ENCODE peak calls at places on chromosomes 5 and 9, in eight cellular contexts. H is astrocyte of the spinal cord; J is fibroblast of pulmonary artery; U is DMS153; F is central memory CD4-positive, alpha-beta T cell; X is GM23338; A is HepG2; L is coronary artery. V is an unnamed sample.

GRCh38 chr5:107248065-107248695 is 422.6 kb downstream of the EFNA5 start:
- DNase-seq in J (peak), U (peak), A (no peak), H (peak), L (no peak), X (peak), F (no peak), V (peak)

GRCh38 chr5:179773686-179774040 is 20.1 kb upstream of the LTC4S start:
- DNase-seq in H (no peak), F (no peak), X (no peak), A (no peak), L (no peak), U (no peak), J (no peak), V (no peak)

GRCh38 chr9:126471084-126471611 is 142.6 kb upstream of the LMX1B start:
- DNase-seq in J (peak), X (no peak), F (peak), U (no peak), H (peak), A (no peak), L (no peak), V (no peak)

GRCh38 chr5:136200130-136200529 is 7.2 kb upstream of the SMIM32 start:
- DNase-seq in L (peak), F (no peak), A (no peak), U (no peak), H (no peak), J (no peak), X (no peak), V (no peak)

GRCh38 chr5:107393846-107394245 is 276.9 kb downstream of the EFNA5 start:
- DNase-seq in A (no peak), U (no peak), J (no peak), X (no peak), L (no peak), F (no peak), H (no peak), V (no peak)

GRCh38 chr5:145681686-145682085 is 153.5 kb downstream of the PRELID2 start:
- DNase-seq in U (peak), F (no peak), H (peak), A (peak), L (no peak), J (peak), X (peak), V (peak)

GRCh38 chr5:43042176-43042625 is 2.1 kb upstream of the ANXA2R start:
- DNase-seq in F (peak), L (peak), U (peak), H (peak), X (peak), A (peak), J (peak), V (peak)

GRCh38 chr9:33445941-33446506 is 1.4 kb downstream of the AQP3 start:
- DNase-seq in F (no peak), L (no peak), H (no peak), X (no peak), J (no peak), U (no peak), A (no peak), V (no peak)

GRCh38 chr9:69572611-69573010 is 99.6 kb downstream of the APBA1 start:
- DNase-seq in A (no peak), U (no peak), J (peak), F (no peak), H (no peak), L (no peak), X (no peak), V (no peak)

GRCh38 chr9:109953813-109954489 is 174.0 kb downstream of the PALM2AKAP2 start:
- DNase-seq in X (peak), U (no peak), F (no peak), A (no peak), H (no peak), J (no peak), L (no peak), V (no peak)

GRCh38 chr9:114489928-114490327 is 15.3 kb downstream of the WHRN start:
- DNase-seq in X (no peak), J (no peak), F (no peak), U (no peak), L (no peak), H (no peak), A (no peak), V (no peak)

GRCh38 chr9:134425815-134426214 is 99.6 kb downstream of the RXRA start:
- DNase-seq in H (no peak), X (no peak), J (no peak), A (no peak), L (no peak), U (no peak), F (no peak), V (no peak)

GRCh38 chr5:32866138-32866537 is 155.0 kb downstream of the NPR3 start:
- DNase-seq in U (no peak), L (no peak), X (no peak), A (no peak), F (no peak), J (no peak), H (no peak), V (no peak)

GRCh38 chr5:127092690-127093089 is 19.4 kb upstream of the C5orf63 start:
- DNase-seq in J (peak), F (no peak), H (peak), U (no peak), X (peak), L (no peak), A (no peak), V (peak)

GRCh38 chr5:92775711-92776615 is 805.1 kb downstream of the NR2F1-AS1 start:
- DNase-seq in J (no peak), H (peak), X (no peak), U (no peak), A (no peak), L (no peak), F (no peak), V (no peak)

GRCh38 chr5:93579561-93580386 is 1.2 kb downstream of the NR2F1-AS1 start:
- DNase-seq in A (no peak), F (no peak), U (no peak), J (peak), L (no peak), H (peak), X (peak), V (peak)

GRCh38 chr5:159667286-159667685 is 249.0 kb upstream of the ADRA1B start:
- DNase-seq in U (no peak), X (no peak), F (no peak), L (no peak), A (no peak), H (no peak), J (no peak), V (no peak)

V was measured in lung microvascular endothelial cell.